ENCODE peak calls at places on chromosome 16, in six cellular contexts. O is GM23248, S is HCT116, A is neural progenitor cell, Y is PC-3, M is SK-N-SH. F is an unnamed sample.

GRCh38 chr16:24132797-24133155 is 123.4 kb upstream of the CACNG3 start:
- DNase-seq in O (no peak), S (no peak), A (no peak), Y (no peak), M (no peak), F (no peak)

GRCh38 chr16:52921104-52921503 is 131.6 kb downstream of the CHD9NB start:
- DNase-seq in O (no peak), S (no peak), A (no peak), Y (no peak), M (no peak), F (no peak)

GRCh38 chr16:9042943-9043680 is 48.3 kb upstream of the HAPSTR1 start:
- DNase-seq in O (peak), S (no peak), A (no peak), Y (no peak), M (no peak), F (no peak)

GRCh38 chr16:53201900-53202299 is 147.1 kb downstream of the CHD9 start:
- DNase-seq in O (no peak), S (no peak), A (no peak), Y (no peak), M (no peak), F (no peak)

GRCh38 chr16:47664653-47665325 is 203.7 kb downstream of the PHKB start:
- DNase-seq in O (no peak), S (no peak), A (no peak), Y (peak), M (no peak), F (no peak)

GRCh38 chr16:77918792-77919707 is 103.3 kb upstream of the CLEC3A start:
- DNase-seq in O (no peak), S (no peak), A (no peak), Y (no peak), M (no peak), F (no peak)

GRCh38 chr16:11356573-11357331 is 11.5 kb downstream of the RMI2 start:
- DNase-seq in O (peak), S (no peak), A (peak), Y (no peak), M (peak), F (peak)

GRCh38 chr16:70652322-70652721 is 6.0 kb downstream of the IL34 start:
- DNase-seq in O (no peak), S (no peak), A (no peak), Y (no peak), M (no peak), F (no peak)

GRCh38 chr16:68553186-68553585 is 14.1 kb downstream of the ZFP90 start:
- DNase-seq in O (no peak), S (no peak), A (no peak), Y (no peak), M (no peak), F (no peak)

GRCh38 chr16:63617047-63617989 is 1504.5 kb downstream of the CDH11 start:
- DNase-seq in O (no peak), S (no peak), A (no peak), Y (no peak), M (peak), F (no peak)

GRCh38 chr16:89155184-89155679 is 16.3 kb upstream of the CDH15 start:
- DNase-seq in O (peak), S (no peak), A (no peak), Y (no peak), M (no peak), F (no peak)

GRCh38 chr16:17038415-17038814 is 432.3 kb downstream of the XYLT1 start:
- DNase-seq in O (no peak), S (no peak), A (peak), Y (no peak), M (no peak), F (no peak)

GRCh38 chr16:48053346-48053745 is 102.4 kb downstream of the ABCC12 start:
- DNase-seq in O (peak), S (no peak), A (peak), Y (peak), M (no peak), F (no peak)

GRCh38 chr16:52553322-52553721 is 6.4 kb upstream of the TOX3 start:
- DNase-seq in O (no peak), S (no peak), A (no peak), Y (no peak), M (no peak), F (no peak)

GRCh38 chr16:86597126-86597879 is 19.0 kb downstream of the FOXL1 start:
- DNase-seq in O (no peak), S (no peak), A (no peak), Y (no peak), M (no peak), F (no peak)

GRCh38 chr16:78503501-78504110 is 404.2 kb downstream of the WWOX start:
- DNase-seq in O (peak), S (peak), A (peak), Y (peak), M (peak), F (peak)

GRCh38 chr16:68719993-68720489 is 17.1 kb upstream of the CDH1 start:
- DNase-seq in O (no peak), S (no peak), A (no peak), Y (no peak), M (no peak), F (no peak)

GRCh38 chr16:70383421-70383960 is 36.8 kb downstream of the DDX19A start:
- DNase-seq in O (no peak), S (no peak), A (no peak), Y (no peak), M (no peak), F (no peak)

DNA sequence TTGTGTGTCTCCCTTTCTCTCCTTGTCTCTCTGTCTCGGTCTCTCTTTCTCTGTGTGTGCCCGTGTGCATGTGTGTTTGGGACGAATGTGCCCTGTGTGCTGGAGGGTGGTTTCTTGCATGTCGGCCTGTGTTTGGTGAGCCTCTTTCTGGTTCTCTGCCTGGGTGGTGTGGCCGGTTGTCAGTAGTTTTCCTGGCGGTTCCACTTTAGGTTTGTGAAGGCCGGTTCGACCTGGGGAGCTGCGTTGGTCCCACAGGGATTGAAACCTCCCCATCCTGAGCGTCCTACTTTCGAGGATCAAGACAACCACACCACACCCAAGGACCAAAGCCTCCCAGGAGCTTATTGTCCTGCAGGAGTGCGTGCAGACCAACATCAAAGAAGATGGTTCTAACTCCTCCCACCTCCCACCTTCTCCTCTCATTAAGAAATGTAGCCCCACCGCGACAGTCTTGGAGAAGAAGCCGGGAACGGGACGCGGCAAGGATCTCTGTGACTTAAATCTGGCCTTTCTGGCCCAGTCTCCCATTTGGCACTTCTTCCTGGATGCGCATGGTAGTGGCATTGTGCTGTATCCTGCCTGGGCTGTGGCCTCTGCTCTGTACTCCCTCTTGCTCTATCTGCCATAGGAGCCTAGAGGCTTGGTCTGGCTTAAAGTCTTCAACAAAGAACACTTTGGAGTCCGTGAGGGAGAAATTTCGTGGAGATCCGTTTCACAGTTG is 1685.0 kb downstream of the TP53TG3F start:
- DNase-seq in O (no peak), S (no peak), A (no peak), Y (no peak), M (no peak), F (no peak)
- H3K9ac ChIP-seq in O (no peak), S (no peak), A (no peak), Y (no peak), M (peak), F (no peak)

GRCh38 chr16:301235-301634 is 18.3 kb downstream of the PDIA2 start:
- DNase-seq in O (no peak), S (no peak), A (no peak), Y (no peak), M (no peak), F (no peak)

GRCh38 chr16:296276-296675 is 13.3 kb downstream of the PDIA2 start:
- DNase-seq in O (no peak), S (no peak), A (no peak), Y (no peak), M (no peak), F (no peak)

GRCh38 chr16:296806-297510 is 14.0 kb downstream of the PDIA2 start:
- DNase-seq in O (no peak), S (no peak), A (no peak), Y (no peak), M (no peak), F (no peak)

GRCh38 chr16:301950-302349 is 19.0 kb downstream of the PDIA2 start:
- DNase-seq in O (no peak), S (no peak), A (no peak), Y (no peak), M (no peak), F (no peak)

GRCh38 chr16:297832-298231 is 14.9 kb downstream of the PDIA2 start:
- DNase-seq in O (no peak), S (no peak), A (no peak), Y (no peak), M (no peak), F (no peak)
- TF ChIP-seq EZH2phosphoT487 in O (no peak), S (no peak), A (no peak), Y (no peak), M (no peak), F (no peak)

DNA sequence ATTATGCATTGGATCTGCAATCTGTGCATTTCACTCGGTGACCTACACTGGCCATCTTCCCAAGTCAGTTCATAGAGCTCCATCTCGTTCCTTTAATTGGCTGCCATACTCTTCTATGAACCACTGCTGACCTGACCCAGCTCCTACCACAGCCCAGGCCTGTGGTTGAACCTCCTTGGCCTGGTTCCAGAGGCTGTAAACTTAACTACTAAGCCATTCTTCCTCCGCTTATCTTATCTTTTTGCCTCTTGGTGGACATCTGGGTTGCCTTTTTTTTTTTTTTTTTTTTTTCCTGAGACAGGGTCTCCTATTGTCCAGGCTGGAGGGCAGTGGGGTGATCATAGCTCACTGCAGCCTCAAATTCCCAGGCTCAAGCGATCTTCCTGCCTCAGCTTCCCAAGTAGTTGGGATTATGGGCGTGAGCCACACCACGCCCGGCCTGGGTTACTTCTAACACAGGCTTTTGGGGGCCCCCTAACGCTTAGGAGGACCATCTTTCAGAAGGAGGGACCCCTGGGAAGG is 18.3 kb downstream of the COQ7 start:
- DNase-seq in O (peak), S (no peak), A (no peak), Y (no peak), M (peak), F (no peak)
- H3K9ac ChIP-seq in O (peak), S (peak), A (no peak), Y (no peak), M (no peak), F (no peak)

GRCh38 chr16:29743827-29744531 is 1.8 kb downstream of the C16orf54 start:
- DNase-seq in O (no peak), S (no peak), A (no peak), Y (no peak), M (no peak), F (no peak)
- TF ChIP-seq EZH2phosphoT487 in O (no peak), S (no peak), A (no peak), Y (no peak), M (no peak), F (no peak)

GRCh38 chr16:81652798-81653505 is 126.1 kb upstream of the PLCG2 start:
- DNase-seq in O (no peak), S (no peak), A (peak), Y (no peak), M (no peak), F (peak)

GRCh38 chr16:81650281-81650680 is 128.8 kb upstream of the PLCG2 start:
- DNase-seq in O (no peak), S (no peak), A (no peak), Y (no peak), M (no peak), F (no peak)

GRCh38 chr16:81654346-81654745 is 124.7 kb upstream of the PLCG2 start:
- DNase-seq in O (peak), S (no peak), A (no peak), Y (peak), M (no peak), F (no peak)

GRCh38 chr16:81650982-81651562 is 128.0 kb upstream of the PLCG2 start:
- DNase-seq in O (no peak), S (no peak), A (peak), Y (no peak), M (no peak), F (no peak)

GRCh38 chr16:81651758-81652718 is 127.1 kb upstream of the PLCG2 start:
- DNase-seq in O (no peak), S (no peak), A (peak), Y (no peak), M (no peak), F (peak)
- H3K9ac ChIP-seq in O (no peak), S (no peak), A (no peak), Y (no peak), M (no peak), F (peak)

DNA sequence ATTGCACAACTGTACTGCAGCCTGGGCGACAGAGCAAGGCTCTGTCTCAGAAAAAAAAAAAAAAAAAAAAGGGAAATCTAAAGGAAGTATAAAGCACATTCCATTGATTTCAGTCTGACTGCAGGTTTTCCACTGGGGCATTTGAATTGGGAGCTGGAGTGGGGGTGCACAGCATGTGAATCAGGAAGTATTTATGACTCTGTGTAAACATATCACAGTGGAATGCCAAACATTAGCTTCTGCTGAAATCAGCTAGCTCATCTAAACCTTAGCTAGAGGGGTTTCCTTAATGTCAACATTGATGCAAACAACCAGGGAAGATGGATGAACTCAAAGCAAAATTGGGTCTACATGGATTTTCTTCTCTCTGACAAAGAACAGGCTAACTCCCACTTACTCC is 641.0 kb upstream of the EEF2KMT start:
- DNase-seq in O (no peak), S (no peak), A (no peak), Y (no peak), M (no peak), F (no peak)
- TF ChIP-seq EZH2phosphoT487 in O (no peak), S (no peak), A (no peak), Y (no peak), M (no peak), F (no peak)

DNA sequence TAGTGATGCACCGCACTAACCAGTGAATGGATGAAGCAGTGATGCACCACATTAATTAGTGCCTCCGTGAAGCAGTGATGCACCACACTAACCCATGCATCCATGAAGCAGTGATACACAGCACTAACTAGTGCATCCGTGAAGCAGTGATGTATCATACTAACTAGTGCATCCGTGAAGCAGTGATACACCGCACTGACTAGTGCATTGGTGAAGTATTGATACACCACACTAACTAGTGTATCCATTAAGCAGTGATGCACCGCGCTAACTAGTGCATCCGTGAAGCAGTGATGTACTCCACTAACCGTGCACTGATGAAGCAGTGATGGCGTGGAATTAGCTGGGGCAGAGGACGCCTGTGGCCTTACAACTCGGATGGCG is 80.6 kb upstream of the NKD1 start:
- DNase-seq in O (no peak), S (no peak), A (no peak), Y (no peak), M (no peak), F (no peak)
- H3K9ac ChIP-seq in O (no peak), S (no peak), A (no peak), Y (no peak), M (no peak), F (no peak)

GRCh38 chr16:56269824-56270684 is 78.8 kb downstream of the GNAO1 start:
- DNase-seq in O (peak), S (no peak), A (peak), Y (no peak), M (no peak), F (no peak)
- TF ChIP-seq EZH2phosphoT487 in O (no peak), S (no peak), A (no peak), Y (no peak), M (no peak), F (no peak)

GRCh38 chr16:4309102-4309832 is 6.6 kb upstream of the GLIS2 start:
- DNase-seq in O (no peak), S (no peak), A (no peak), Y (peak), M (no peak), F (no peak)

GRCh38 chr16:4306439-4307214 is 9.2 kb upstream of the GLIS2 start:
- DNase-seq in O (no peak), S (no peak), A (peak), Y (no peak), M (peak), F (peak)

GRCh38 chr16:4309833-4310266 is 6.0 kb upstream of the GLIS2 start:
- DNase-seq in O (peak), S (peak), A (peak), Y (peak), M (no peak), F (peak)

GRCh38 chr16:4303973-4304372 is 11.9 kb upstream of the GLIS2 start:
- DNase-seq in O (no peak), S (no peak), A (no peak), Y (no peak), M (peak), F (no peak)

GRCh38 chr16:4307215-4308037 is 8.4 kb upstream of the GLIS2 start:
- DNase-seq in O (peak), S (peak), A (peak), Y (peak), M (peak), F (peak)
- H3K9ac ChIP-seq in O (peak), S (peak), A (no peak), Y (peak), M (peak), F (peak)

GRCh38 chr16:57268804-57269800 is 15.4 kb downstream of the PLLP start:
- DNase-seq in O (no peak), S (no peak), A (no peak), Y (no peak), M (peak), F (no peak)
- TF ChIP-seq EZH2phosphoT487 in O (no peak), S (no peak), A (no peak), Y (no peak), M (no peak), F (no peak)

F was measured in MM.1S.